ENCODE peak calls at places on chromosomes 13 and 19, in eight cellular contexts. L, N, U, F, D, S, C and G are unnamed samples.

GRCh38 chr19:58003153-58003828 is 671 bp upstream of the ZNF606 start:
- DNase-seq in C (no peak), D (no peak), F (no peak), S (no peak), N (no peak), U (no peak), L (no peak), G (no peak)

GRCh38 chr19:10915511-10916091 is 12.8 kb downstream of the YIPF2 start:
- DNase-seq in N (no peak), S (no peak), D (no peak), F (no peak), U (no peak), L (no peak), C (no peak), G (no peak)

GRCh38 chr19:47637550-47637949 is 28.6 kb downstream of the BICRA start:
- DNase-seq in L (no peak), N (no peak), D (no peak), U (no peak), S (no peak), C (no peak), F (no peak), G (no peak)

GRCh38 chr19:19191920-19192882 is at the start of the genes BORCS8 and RFXANK:
- DNase-seq in L (peak), F (peak), S (peak), C (peak), N (peak), D (peak), U (peak), G (peak)

GRCh38 chr19:40745402-40745780 is 4.9 kb downstream of the ACTMAP start:
- DNase-seq in F (no peak), L (no peak), D (peak), U (no peak), N (no peak), C (no peak), S (no peak), G (no peak)

GRCh38 chr19:8044018-8044417 is 8.5 kb upstream of the CCL25 start:
- DNase-seq in D (no peak), C (no peak), U (no peak), N (no peak), S (no peak), L (no peak), F (no peak), G (no peak)

GRCh38 chr13:83773961-83774360 is 108.3 kb downstream of the SLITRK1 start:
- DNase-seq in D (no peak), C (no peak), U (no peak), F (no peak), S (no peak), N (no peak), L (no peak), G (no peak)

GRCh38 chr19:49437231-49437630 is 4.1 kb downstream of the SLC17A7 start:
- DNase-seq in N (no peak), S (no peak), F (no peak), U (no peak), L (no peak), D (no peak), C (no peak), G (no peak)

GRCh38 chr13:91308299-91308698 is 39.2 kb upstream of the MIR17HG start:
- DNase-seq in N (no peak), C (no peak), S (no peak), U (no peak), D (no peak), L (no peak), F (no peak), G (no peak)

GRCh38 chr19:6267552-6268381 is 12.0 kb downstream of the MLLT1 start:
- DNase-seq in L (no peak), U (no peak), N (no peak), D (no peak), F (no peak), C (no peak), S (no peak), G (no peak)

GRCh38 chr13:44818428-44818827 is 170.8 kb downstream of the NUFIP1 start:
- DNase-seq in F (no peak), D (no peak), S (no peak), U (peak), L (no peak), N (no peak), C (no peak), G (no peak)

GRCh38 chr19:17932485-17933338 is at the start of gene CCDC124:
- DNase-seq in F (peak), U (peak), D (peak), C (peak), N (peak), L (peak), S (peak), G (peak)

GRCh38 chr19:49585023-49585422 is 3.9 kb downstream of the PRRG2 start:
- DNase-seq in L (no peak), N (no peak), C (no peak), F (no peak), S (no peak), D (no peak), U (peak), G (no peak)

GRCh38 chr19:3851254-3852176 is 17.3 kb downstream of the ZFR2 start:
- DNase-seq in U (no peak), C (no peak), F (no peak), D (no peak), S (no peak), N (no peak), L (no peak), G (no peak)

GRCh38 chr19:15264061-15264932 is 32.0 kb upstream of the EPHX3 start:
- DNase-seq in C (peak), L (peak), N (peak), D (no peak), S (no peak), F (peak), U (peak), G (peak)

GRCh38 chr19:1149259-1150045 is 24.6 kb downstream of the SBNO2 start:
- DNase-seq in C (no peak), N (no peak), F (no peak), D (no peak), S (no peak), L (no peak), U (no peak), G (no peak)

GRCh38 chr19:33420821-33421220 is 47.3 kb downstream of the CEBPG start:
- DNase-seq in S (no peak), D (no peak), L (no peak), C (no peak), U (no peak), F (no peak), N (no peak), G (no peak)